ENCODE peak calls at places on chromosomes 4 and X, in four cellular contexts. D is prostate gland, E is choroid plexus epithelial cell, Y is AG04449. F is an unnamed sample.

GRCh38 chr4:155208258-155209054 is at the start of gene NPY2R:
- DNase-seq in D (no peak), E (no peak), Y (no peak), F (peak)

GRCh38 chrX:28205905-28206304 is 224.7 kb upstream of the DCAF8L1 start:
- DNase-seq in D (no peak), E (no peak), Y (no peak), F (no peak)

GRCh38 chrX:7996414-7996813 is 69.2 kb upstream of the PNPLA4 start:
- DNase-seq in D (no peak), E (peak), Y (no peak), F (peak)

GRCh38 chr4:152779513-152780266 is at the start of the genes ARFIP1 and TIGD4:
- DNase-seq in D (peak), E (peak), Y (peak), F (peak)

GRCh38 chr4:137510866-137511265 is 21.4 kb downstream of the PCDH18 start:
- DNase-seq in D (no peak), E (peak), Y (peak), F (no peak)

GRCh38 chr4:142347241-142347640 is 498.9 kb downstream of the INPP4B start:
- DNase-seq in D (no peak), E (peak), Y (no peak), F (no peak)

GRCh38 chr4:66613591-66613990 is 931.7 kb downstream of the CENPC start:
- DNase-seq in D (no peak), E (no peak), Y (no peak), F (no peak)

GRCh38 chrX:155435744-155436112 is 22.7 kb downstream of the F8A3 start:
- DNase-seq in D (no peak), E (no peak), Y (no peak), F (no peak)

GRCh38 chrX:51459125-51459524 is 37.3 kb downstream of the NUDT11 start:
- DNase-seq in D (no peak), E (peak), Y (no peak), F (no peak)

GRCh38 chrX:44344194-44344593 is 722 bp upstream of the EFHC2 start:
- DNase-seq in D (no peak), E (no peak), Y (no peak), F (no peak)

GRCh38 chr4:152971053-152971452 is 34.9 kb downstream of the FHDC1 start:
- DNase-seq in D (no peak), E (no peak), Y (no peak), F (no peak)

GRCh38 chrX:116499780-116500179 is 37.0 kb upstream of the CT83 start:
- DNase-seq in D (no peak), E (peak), Y (no peak), F (no peak)
- TF ChIP-seq CTCF in D (no peak), E (no peak), Y (no peak), F (no peak)

DNA sequence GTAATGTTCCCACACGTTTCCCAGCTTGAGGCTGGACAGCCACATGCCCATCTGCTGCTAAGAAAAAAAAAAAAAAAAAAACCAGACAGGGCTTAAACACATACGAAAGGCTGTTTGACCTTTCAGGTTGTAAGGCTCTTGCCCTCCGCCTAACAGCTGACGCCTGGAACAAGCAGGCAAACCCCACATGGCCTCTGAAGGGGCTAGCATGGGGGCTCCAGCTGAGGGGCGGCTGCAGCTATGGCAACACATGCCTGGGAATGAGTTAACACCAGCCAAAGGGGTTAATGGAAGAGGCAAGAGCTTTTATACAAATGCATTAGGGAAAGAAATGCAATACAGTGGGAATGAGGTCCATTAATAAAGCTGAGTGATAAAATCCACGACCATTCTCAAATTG is 183.6 kb downstream of the ENOX2 start:
- DNase-seq in D (no peak), E (no peak), Y (no peak), F (no peak)
- H3K4me3 ChIP-seq in D (no peak), E (no peak), Y (no peak), F (no peak)

GRCh38 chrX:9847071-9847470 is 60.8 kb downstream of the SHROOM2 start:
- DNase-seq in D (no peak), E (peak), Y (no peak), F (no peak)
- TF ChIP-seq CTCF in D (no peak), E (no peak), Y (no peak), F (no peak)

DNA sequence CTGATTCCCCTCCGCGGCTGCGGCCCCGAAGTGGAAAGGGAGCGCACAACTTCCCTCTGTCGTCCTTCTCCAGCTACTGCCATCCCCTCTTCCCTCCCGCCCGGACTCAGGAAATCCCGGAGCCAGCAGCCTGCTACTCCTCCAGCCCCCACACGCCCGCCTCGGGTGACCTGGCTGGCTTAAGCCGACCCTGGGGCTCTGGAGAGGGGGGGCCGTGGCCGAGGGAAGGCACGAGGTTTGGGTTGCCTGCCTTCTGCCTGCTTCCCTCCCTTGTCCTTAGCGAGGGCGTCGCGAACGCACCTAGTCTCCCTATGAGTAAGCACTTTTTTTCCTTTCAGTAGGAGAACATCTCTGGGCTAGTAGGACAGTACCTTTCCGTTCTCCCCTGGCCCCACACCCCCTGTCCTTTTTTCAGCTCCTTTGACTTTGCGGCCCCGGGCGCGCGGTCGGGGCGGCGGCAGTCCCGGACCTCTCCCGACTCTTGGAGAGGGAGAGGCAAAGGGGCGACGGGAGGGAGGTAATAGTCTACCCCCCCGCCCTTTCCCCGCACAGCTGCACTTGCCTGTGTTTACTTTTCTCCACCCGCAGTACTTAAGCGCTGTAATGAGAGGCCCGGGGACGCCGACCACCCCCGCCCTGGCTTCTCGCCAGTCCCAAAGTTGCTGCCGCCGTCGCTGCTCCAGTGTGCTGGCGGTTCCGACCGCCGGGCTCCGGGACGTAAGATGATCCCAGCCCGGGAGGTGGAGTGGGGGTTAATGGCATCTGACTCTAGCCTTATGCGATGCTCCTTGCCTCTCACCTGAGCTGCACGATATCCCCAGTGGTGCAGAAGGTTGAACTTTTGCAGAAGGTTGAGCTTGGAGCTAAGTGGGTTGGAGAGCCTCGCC is 874 bp downstream of the PLS3 start:
- DNase-seq in D (peak), E (peak), Y (no peak), F (peak)
- H3K4me3 ChIP-seq in D (peak), E (peak), Y (peak), F (peak)

F was measured in body of pancreas.